ENCODE peak calls at places on chromosome 17, in seven cellular contexts. M is ureter, N is hypothalamus, J is trophoblast cell, R is Calu3, L is neural progenitor cell, A is AG04450. I is an unnamed sample.

GRCh38 chr17:1758812-1759211 is 3.0 kb upstream of the SERPINF1 start:
- DNase-seq in M (no peak), N (no peak), J (no peak), R (no peak), L (no peak), A (no peak), I (no peak)

GRCh38 chr17:28551421-28552186 is 820 bp downstream of the UNC119 start:
- DNase-seq in M (no peak), N (no peak), J (no peak), R (no peak), L (peak), A (no peak), I (peak)

GRCh38 chr17:78412403-78412802 is 34.0 kb downstream of the PGS1 start:
- DNase-seq in M (no peak), N (no peak), J (peak), R (no peak), L (peak), A (no peak), I (peak)

GRCh38 chr17:43578699-43579569 is 32.8 kb upstream of the ETV4 start:
- DNase-seq in M (no peak), N (no peak), J (peak), R (peak), L (peak), A (no peak), I (no peak)

GRCh38 chr17:81277421-81277820 is 17.7 kb downstream of the SLC38A10 start:
- DNase-seq in M (peak), N (peak), J (no peak), R (no peak), L (no peak), A (no peak), I (no peak)

GRCh38 chr17:11598274-11599221 is at the start of gene DNAH9:
- DNase-seq in M (peak), N (peak), J (peak), R (peak), L (peak), A (no peak), I (peak)

GRCh38 chr17:44672479-44673093 is 16.3 kb downstream of the MEIOC start:
- DNase-seq in M (no peak), N (no peak), J (no peak), R (no peak), L (peak), A (no peak), I (no peak)

GRCh38 chr17:8695241-8695640 is 49.4 kb downstream of the CCDC42 start:
- DNase-seq in M (no peak), N (no peak), J (no peak), R (no peak), L (no peak), A (no peak), I (no peak)

GRCh38 chr17:20010099-20010863 is 1.1 kb downstream of the SPECC1 start:
- DNase-seq in M (peak), N (peak), J (peak), R (peak), L (peak), A (peak), I (peak)

GRCh38 chr17:43576563-43577229 is 30.6 kb upstream of the ETV4 start:
- DNase-seq in M (peak), N (peak), J (peak), R (peak), L (peak), A (peak), I (peak)

GRCh38 chr17:36089888-36090836 is at the start of gene CCL3:
- DNase-seq in M (no peak), N (no peak), J (peak), R (no peak), L (no peak), A (no peak), I (no peak)